ENCODE peak calls at places on chromosomes 13 and 19, in eight cellular contexts. L is hepatic stellate cell; T is stomach; U is anterior cingulate cortex; H is effector memory CD8-positive, alpha-beta T cell; W is stimulated activated CD8-positive, alpha-beta memory T cell treated with anti-CD3 and anti-CD28 coated beads, Interleukin-15, amount 100 ng/mL, for 1 hour; R is NCI-H1417 treated with DMSO at 0.1 percent for 48 hours; D is nephron progenitor cell. A is an unnamed sample.

GRCh38 chr19:39419003-39419402 is 6.5 kb downstream of the PLEKHG2 start:
- DNase-seq in D (no peak), U (no peak), T (no peak), R (no peak), W (no peak), H (no peak), L (no peak), A (no peak)

GRCh38 chr13:50993908-50994307 is 84.3 kb downstream of the RNASEH2B start:
- DNase-seq in H (no peak), L (no peak), T (no peak), W (no peak), U (no peak), D (peak; percentile 19), R (no peak), A (no peak)

GRCh38 chr19:49954933-49955332 is 6.0 kb downstream of the SIGLEC11 start:
- DNase-seq in U (no peak), R (no peak), L (no peak), D (no peak), T (peak; percentile 59), H (no peak), W (no peak), A (no peak)

GRCh38 chr13:50133277-50133953 is 118.2 kb downstream of the KCNRG start:
- DNase-seq in T (no peak), U (no peak), R (no peak), L (no peak), W (no peak), H (no peak), D (peak; percentile 39), A (no peak)

GRCh38 chr13:49667773-49668172 is 23.5 kb downstream of the EBPL start:
- DNase-seq in R (no peak), H (no peak), L (no peak), D (no peak), W (no peak), U (no peak), T (no peak), A (no peak)

GRCh38 chr13:112481458-112481857 is 105.3 kb downstream of the SPACA7 start:
- DNase-seq in R (no peak), W (no peak), U (no peak), L (no peak), H (no peak), D (no peak), T (no peak), A (no peak)

GRCh38 chr13:110915874-110916670 is 1.2 kb upstream of the ANKRD10 start:
- DNase-seq in D (no peak), T (no peak), R (no peak), L (peak; percentile 57), W (no peak), U (no peak), H (no peak), A (no peak)

GRCh38 chr19:21705393-21705792 is 62.0 kb downstream of the ZNF100 start:
- DNase-seq in U (no peak), W (no peak), L (no peak), D (no peak), T (no peak), H (no peak), R (no peak), A (no peak)

GRCh38 chr19:16296713-16297112 is 27.9 kb upstream of the KLF2 start:
- DNase-seq in R (no peak), H (no peak), U (no peak), T (peak; percentile 71), W (no peak), L (no peak), D (no peak), A (peak; percentile 56)

GRCh38 chr13:99983401-99984133 is 2.0 kb downstream of the ZIC2 start:
- DNase-seq in H (no peak), R (no peak), L (no peak), W (no peak), T (no peak), U (no peak), D (no peak), A (no peak)

GRCh38 chr13:97179501-97179900 is 42.6 kb upstream of the MBNL2 start:
- DNase-seq in L (no peak), W (no peak), R (no peak), T (no peak), D (no peak), U (no peak), H (no peak), A (peak; percentile 11)

GRCh38 chr13:101623469-101624209 is 171.2 kb downstream of the ITGBL1 start:
- DNase-seq in H (no peak), T (no peak), W (no peak), U (no peak), R (no peak), D (no peak), L (no peak), A (no peak)

GRCh38 chr13:99864627-99864990 is 107.0 kb downstream of the ZIC5 start:
- DNase-seq in D (no peak), T (no peak), R (no peak), H (no peak), U (no peak), L (no peak), W (no peak), A (no peak)

GRCh38 chr19:12965017-12965811 is 4.2 kb upstream of the DAND5 start:
- DNase-seq in W (peak; percentile 63), R (peak; percentile 60), H (peak; percentile 84), T (peak; percentile 88), D (peak; percentile 92), L (peak; percentile 83), U (peak; percentile 46), A (peak; percentile 87)

GRCh38 chr13:110507678-110508381 is 53.7 kb downstream of the RAB20 start:
- DNase-seq in H (no peak), T (peak; percentile 91), W (no peak), L (no peak), D (no peak), R (no peak), U (no peak), A (peak; percentile 65)

GRCh38 chr19:3603121-3603841 is 3.4 kb downstream of the TBXA2R start:
- DNase-seq in L (peak; percentile 93), R (no peak), T (no peak), D (peak; percentile 45), H (no peak), W (no peak), U (no peak), A (no peak)

GRCh38 chr19:12994701-12995595 is at the start of gene NFIX:
- DNase-seq in W (no peak), L (peak; percentile 82), U (no peak), R (no peak), H (peak; percentile 51), D (peak; percentile 78), T (peak; percentile 78), A (peak; percentile 66)

GRCh38 chr13:107373551-107373950 is 805.6 kb upstream of the ARGLU1 start:
- DNase-seq in T (no peak), W (no peak), R (no peak), U (no peak), D (no peak), L (peak; percentile 27), H (no peak), A (no peak)

GRCh38 chr19:55546822-55547614 is 1.7 kb upstream of the SBK3 start:
- DNase-seq in U (no peak), H (no peak), D (no peak), W (no peak), T (peak; percentile 81), L (peak; percentile 84), R (no peak), A (peak; percentile 67)

A was measured in Calu3.